ENCODE peak calls at places on chromosomes 6 and 20, in nine cellular contexts. M is lower lobe of right lung, P is cardiac muscle cell, Y is breast epithelium, C is psoas muscle, N is ascending aorta, A is hepatocyte, S is left ventricle myocardium inferior, H is heart right ventricle. I is an unnamed sample.

GRCh38 chr20:2103454-2104153 is 2.0 kb downstream of the STK35 start:
- DNase-seq in N (no peak), A (peak; percentile 9), H (no peak), Y (no peak), S (no peak), P (peak; percentile 8), M (no peak), C (no peak), I (no peak)

GRCh38 chr20:35254448-35254999 is 23.4 kb downstream of the MMP24OS start:
- DNase-seq in S (no peak), M (no peak), N (no peak), C (no peak), A (no peak), Y (no peak), H (no peak), P (no peak), I (no peak)

GRCh38 chr6:33007831-33008395 is 1.5 kb downstream of the HLA-DOA start:
- DNase-seq in A (no peak), M (no peak), C (no peak), P (no peak), Y (no peak), N (no peak), S (no peak), H (no peak), I (no peak)

GRCh38 chr20:4074877-4075455 is 59.6 kb upstream of the RNF24 start:
- DNase-seq in S (no peak), N (peak; percentile 58), Y (no peak), A (no peak), C (no peak), H (no peak), P (no peak), M (no peak), I (no peak)

GRCh38 chr20:45399018-45399417 is 9.1 kb upstream of the DBNDD2 start:
- DNase-seq in Y (no peak), N (no peak), C (no peak), S (no peak), A (no peak), P (no peak), M (no peak), H (no peak), I (no peak)

GRCh38 chr6:143542915-143543314 is 31.4 kb upstream of the FUCA2 start:
- DNase-seq in Y (no peak), A (no peak), P (no peak), N (no peak), C (no peak), M (no peak), S (no peak), H (no peak), I (no peak)

GRCh38 chr20:49160057-49160929 is 27.8 kb downstream of the STAU1 start:
- DNase-seq in H (no peak), Y (no peak), N (no peak), C (no peak), S (no peak), A (no peak), P (no peak), M (no peak), I (no peak)

GRCh38 chr20:63053430-63054102 is 46.8 kb upstream of the BHLHE23 start:
- DNase-seq in S (peak; percentile 7), A (no peak), N (peak; percentile 48), Y (no peak), P (no peak), M (peak; percentile 29), H (no peak), C (no peak), I (no peak)

GRCh38 chr20:17969276-17969883 is 562 bp downstream of the MGME1 start:
- DNase-seq in S (no peak), C (peak; percentile 40), N (no peak), H (no peak), M (peak; percentile 55), P (peak; percentile 50), Y (peak; percentile 39), A (peak; percentile 39), I (peak; percentile 45)

GRCh38 chr20:17968366-17969275 is at the start of the genes MGME1 and SNX5:
- DNase-seq in P (peak; percentile 100), S (peak; percentile 100), C (peak; percentile 99), A (peak; percentile 99), H (peak; percentile 100), M (peak; percentile 100), Y (peak; percentile 96), N (peak; percentile 100), I (peak; percentile 100)

GRCh38 chr20:17967595-17968365 is 814 bp downstream of the SNX5 start:
- DNase-seq in S (no peak), M (no peak), P (peak; percentile 63), C (no peak), Y (no peak), N (no peak), H (no peak), A (no peak), I (no peak)

GRCh38 chr20:17971571-17972013 is 2.8 kb downstream of the MGME1 start:
- DNase-seq in P (peak; percentile 63), H (no peak), S (no peak), M (no peak), Y (peak; percentile 44), C (no peak), N (no peak), A (no peak), I (no peak)

DNA sequence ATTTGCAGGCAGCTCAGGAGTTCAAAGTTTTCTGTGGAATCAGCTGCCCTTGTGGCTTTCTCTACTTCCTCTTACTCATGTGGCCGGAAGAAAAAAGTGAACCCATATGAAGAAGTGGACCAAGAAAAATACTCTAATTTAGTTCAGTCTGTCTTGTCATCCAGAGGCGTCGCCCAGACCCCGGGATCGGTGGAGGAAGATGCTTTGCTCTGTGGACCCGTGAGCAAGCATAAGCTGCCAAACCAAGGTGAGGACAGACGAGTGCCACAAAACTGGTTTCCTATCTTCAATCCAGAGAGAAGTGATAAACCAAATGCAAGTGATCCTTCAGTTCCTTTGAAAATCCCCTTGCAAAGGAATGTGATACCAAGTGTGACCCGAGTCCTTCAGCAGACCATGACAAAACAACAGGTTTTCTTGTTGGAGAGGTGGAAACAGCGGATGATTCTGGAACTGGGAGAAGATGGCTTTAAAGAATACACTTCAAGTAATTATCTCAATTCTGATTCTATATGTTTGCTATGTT is 1.1 kb downstream of the MGME1 start:
- DNase-seq in A (peak; percentile 54), M (peak; percentile 60), C (peak; percentile 26), H (no peak), Y (peak; percentile 28), N (peak; percentile 65), S (no peak), P (peak; percentile 53), I (no peak)
- H3K4me1 ChIP-seq in A (peaks cover 34% of the 10 kb centered on the region), M (peaks cover 62% of the 10 kb centered on the region), C (peaks cover 50% of the 10 kb centered on the region), H (peaks cover 33% of the 10 kb centered on the region), Y (peaks cover 8% of the 10 kb centered on the region), N (peaks cover 4% of the 10 kb centered on the region), S (peaks cover 88% of the 10 kb centered on the region), P (peaks cover 45% of the 10 kb centered on the region), I (peaks cover 33% of the 10 kb centered on the region)

DNA sequence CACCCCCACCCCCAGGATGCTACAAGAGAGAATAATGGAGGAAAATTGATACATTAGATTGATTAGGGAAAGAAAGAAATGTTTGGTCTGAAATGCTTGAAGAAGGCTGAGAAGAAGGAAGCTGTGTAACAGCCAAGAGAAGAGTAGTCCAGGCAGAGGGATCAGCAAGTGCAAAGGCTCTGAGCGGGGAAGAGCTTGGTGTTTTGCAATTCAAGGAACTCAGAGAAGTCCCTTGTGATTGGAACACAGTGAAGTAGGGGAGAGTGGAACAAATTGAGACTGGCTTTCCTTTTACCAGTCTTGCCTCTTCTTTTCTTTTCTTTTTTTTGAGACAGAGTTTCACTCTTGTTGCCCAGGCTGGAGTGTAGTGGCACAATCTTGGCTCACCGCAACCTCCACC is 76.6 kb upstream of the CHD6 start:
- DNase-seq in C (no peak), P (no peak), M (no peak), A (no peak), S (no peak), H (no peak), Y (no peak), N (no peak), I (no peak)
- H3K4me3 ChIP-seq in C (peak overlapping the region; percentile 75), P (no peak overlapping the region), M (no peak overlapping the region), A (peak overlapping the region; percentile 71), S (no peak overlapping the region), H (no peak overlapping the region), Y (no peak overlapping the region), N (no peak overlapping the region), I (no peak overlapping the region)

GRCh38 chr6:7900621-7901020 is 10.0 kb downstream of the TXNDC5 start:
- DNase-seq in M (no peak), Y (no peak), N (no peak), S (no peak), A (no peak), P (no peak), H (no peak), C (no peak), I (no peak)

GRCh38 chr6:7902221-7902620 is 8.4 kb downstream of the TXNDC5 start:
- DNase-seq in S (no peak), P (no peak), N (no peak), M (no peak), H (no peak), C (no peak), A (no peak), Y (no peak), I (no peak)

GRCh38 chr6:7901780-7902179 is 8.8 kb downstream of the TXNDC5 start:
- DNase-seq in M (no peak), A (no peak), P (no peak), N (no peak), Y (no peak), H (no peak), S (no peak), C (no peak), I (no peak)

GRCh38 chr6:7899889-7900213 is 10.7 kb downstream of the TXNDC5 start:
- DNase-seq in P (no peak), N (no peak), S (no peak), M (no peak), A (no peak), H (no peak), C (no peak), Y (no peak), I (no peak)

DNA sequence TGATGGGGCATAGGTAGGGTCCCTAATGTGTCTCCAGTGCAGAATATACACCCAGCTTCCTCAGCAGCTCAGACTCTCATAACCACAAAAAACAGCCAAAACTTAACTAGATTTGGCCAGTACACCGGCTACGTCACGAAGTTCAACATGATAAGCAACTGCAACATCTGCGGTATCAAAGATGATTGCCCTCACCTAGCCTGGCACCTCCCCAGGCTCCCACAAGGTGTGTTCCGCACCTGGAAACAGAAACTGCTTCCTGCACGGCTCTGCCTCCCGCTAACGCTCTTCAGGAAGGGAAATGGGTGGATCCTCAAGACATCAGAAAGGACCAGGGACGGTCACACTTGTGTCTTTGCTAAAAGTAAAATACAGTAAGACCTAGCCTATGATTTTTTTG is 9.5 kb downstream of the TXNDC5 start:
- DNase-seq in S (no peak), N (no peak), H (no peak), C (no peak), M (no peak), Y (no peak), A (no peak), P (no peak), I (no peak)
- H3K4me1 ChIP-seq in S (peaks cover 44% of the 10 kb centered on the region), N (no peaks in the 10 kb centered on the region), H (peaks cover 11% of the 10 kb centered on the region), C (peaks cover 24% of the 10 kb centered on the region), M (peaks cover 6% of the 10 kb centered on the region), Y (no peaks in the 10 kb centered on the region), A (peaks cover 17% of the 10 kb centered on the region), P (peaks cover 3% of the 10 kb centered on the region), I (no peaks in the 10 kb centered on the region)

DNA sequence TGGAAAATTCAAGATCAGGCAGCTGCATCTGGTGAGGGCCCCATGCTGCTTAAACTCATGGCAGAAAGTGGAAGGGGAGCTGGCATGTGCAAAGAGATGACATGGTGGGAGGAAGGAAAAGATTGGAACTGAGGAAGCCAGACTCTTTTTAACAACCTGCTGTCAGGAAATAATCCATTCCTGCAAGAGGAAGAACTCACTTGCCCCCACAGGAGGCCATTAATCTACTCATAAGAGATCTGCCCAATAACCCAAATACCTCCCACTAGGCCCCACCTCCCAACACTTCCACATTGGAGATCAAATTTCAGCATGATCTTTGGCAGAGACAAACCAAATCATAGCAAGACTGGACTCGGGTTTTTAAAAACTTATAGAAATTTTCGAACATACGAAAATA is 200.5 kb upstream of the KCNQ5 start:
- DNase-seq in H (no peak), M (no peak), P (no peak), A (no peak), S (no peak), N (no peak), Y (no peak), C (no peak), I (no peak)
- H3K4me3 ChIP-seq in H (no peak overlapping the region), M (no peak overlapping the region), P (no peak overlapping the region), A (no peak overlapping the region), S (no peak overlapping the region), N (no peak overlapping the region), Y (no peak overlapping the region), C (no peak overlapping the region), I (no peak overlapping the region)